ENCODE peak calls at places on chromosome 19, in nine cellular contexts. C is pancreas; S is H9; M is SW480; J is stimulated activated CD4-positive, alpha-beta T cell treated with anti-CD3 and anti-CD28 coated beads, Interleukin-4, amount 100 ng/mL, for 1 hour; W is iris pigment epithelial cell; F is type B pancreatic cell; H is osteocyte; V is aorta. X is an unnamed sample.

GRCh38 chr19:56107626-56108351 is 13.3 kb downstream of the ZNF787 start:
- DNase-seq in C (no peak), S (no peak), M (no peak), J (no peak), W (no peak), F (no peak), H (no peak), V (no peak), X (no peak)

GRCh38 chr19:33430674-33431277 is 57.3 kb downstream of the CEBPG start:
- DNase-seq in C (peak), S (peak), M (peak), J (peak), W (peak), F (no peak), H (no peak), V (peak), X (peak)

GRCh38 chr19:30557927-30558557 is 185.9 kb downstream of the ZNF536 start:
- DNase-seq in C (no peak), S (no peak), M (no peak), J (no peak), W (no peak), F (no peak), H (no peak), V (no peak), X (no peak)

GRCh38 chr19:43461303-43461702 is 4.1 kb downstream of the LYPD3 start:
- DNase-seq in C (no peak), S (no peak), M (no peak), J (no peak), W (no peak), F (no peak), H (no peak), V (no peak), X (no peak)

GRCh38 chr19:14775855-14776254 is 2.5 kb downstream of the ADGRE2 start:
- DNase-seq in C (no peak), S (peak), M (peak), J (no peak), W (no peak), F (no peak), H (no peak), V (no peak), X (no peak)

GRCh38 chr19:41753936-41754529 is 1.3 kb upstream of the CEACAM6 start:
- DNase-seq in C (peak), S (peak), M (peak), J (peak), W (peak), F (no peak), H (no peak), V (peak), X (peak)

GRCh38 chr19:17757125-17757524 is 5.8 kb downstream of the FCHO1 start:
- DNase-seq in C (peak), S (no peak), M (no peak), J (no peak), W (peak), F (no peak), H (peak), V (peak), X (peak)

GRCh38 chr19:45175663-45176345 is 2.2 kb downstream of the TRAPPC6A start:
- DNase-seq in C (no peak), S (no peak), M (no peak), J (no peak), W (peak), F (no peak), H (no peak), V (no peak), X (no peak)

GRCh38 chr19:15124572-15125231 is 17.5 kb downstream of the SYDE1 start:
- DNase-seq in C (peak), S (no peak), M (no peak), J (no peak), W (no peak), F (no peak), H (no peak), V (peak), X (no peak)

GRCh38 chr19:30339624-30340525 is 32.3 kb upstream of the ZNF536 start:
- DNase-seq in C (no peak), S (no peak), M (no peak), J (no peak), W (no peak), F (no peak), H (peak), V (no peak), X (no peak)

GRCh38 chr19:5687360-5688198 is 2.5 kb upstream of the RPL36 start:
- DNase-seq in C (no peak), S (peak), M (no peak), J (no peak), W (no peak), F (no peak), H (peak), V (no peak), X (no peak)

GRCh38 chr19:5823579-5824281 is 15.8 kb downstream of the FUT6 start:
- DNase-seq in C (peak), S (peak), M (peak), J (no peak), W (no peak), F (no peak), H (no peak), V (no peak), X (no peak)

GRCh38 chr19:57305056-57305455 is 15.2 kb upstream of the ZNF543 start:
- DNase-seq in C (no peak), S (no peak), M (no peak), J (no peak), W (no peak), F (no peak), H (no peak), V (no peak), X (no peak)

GRCh38 chr19:16496613-16496983 is 404 bp downstream of the C19orf44 start:
- DNase-seq in C (peak), S (no peak), M (peak), J (no peak), W (peak), F (no peak), H (no peak), V (no peak), X (peak)

GRCh38 chr19:54164369-54165068 is 5.0 kb upstream of the LENG1 start:
- DNase-seq in C (peak), S (peak), M (peak), J (peak), W (peak), F (peak), H (no peak), V (peak), X (peak)

GRCh38 chr19:52689804-52690394 is 44.9 kb downstream of the ZNF611 start:
- DNase-seq in C (peak), S (peak), M (no peak), J (peak), W (peak), F (peak), H (peak), V (peak), X (no peak)

GRCh38 chr19:15464394-15465385 is at the start of gene RASAL3:
- DNase-seq in C (no peak), S (peak), M (no peak), J (peak), W (peak), F (no peak), H (no peak), V (peak), X (peak)

GRCh38 chr19:13796301-13797057 is 1.2 kb downstream of the ZSWIM4 start:
- DNase-seq in C (peak), S (peak), M (peak), J (no peak), W (peak), F (no peak), H (peak), V (peak), X (peak)

GRCh38 chr19:7618771-7619510 is 10.4 kb downstream of the XAB2 start:
- DNase-seq in C (peak), S (no peak), M (no peak), J (no peak), W (no peak), F (no peak), H (no peak), V (no peak), X (no peak)

GRCh38 chr19:35977446-35978222 is 17.4 kb upstream of the SDHAF1 start:
- DNase-seq in C (no peak), S (peak), M (peak), J (no peak), W (no peak), F (no peak), H (no peak), V (no peak), X (no peak)

GRCh38 chr19:9205506-9206113 is 13.8 kb downstream of the OR7D4 start:
- DNase-seq in C (peak), S (peak), M (peak), J (peak), W (peak), F (peak), H (peak), V (peak), X (peak)

GRCh38 chr19:46630806-46631205 is 5.2 kb downstream of the GNG8 start:
- DNase-seq in C (no peak), S (no peak), M (no peak), J (no peak), W (no peak), F (no peak), H (no peak), V (no peak), X (no peak)

GRCh38 chr19:12137541-12137940 is 2.6 kb downstream of the ZNF20 start:
- DNase-seq in C (no peak), S (peak), M (no peak), J (peak), W (no peak), F (no peak), H (no peak), V (no peak), X (no peak)

GRCh38 chr19:38335949-38336637 is 463 bp downstream of the CATSPERG start:
- DNase-seq in C (peak), S (peak), M (peak), J (peak), W (peak), F (peak), H (peak), V (peak), X (peak)

GRCh38 chr19:50003254-50003788 is 21.9 kb downstream of the VRK3 start:
- DNase-seq in C (no peak), S (no peak), M (no peak), J (no peak), W (no peak), F (no peak), H (no peak), V (no peak), X (no peak)

GRCh38 chr19:30088567-30088966 is 146.5 kb downstream of the URI1 start:
- DNase-seq in C (no peak), S (no peak), M (no peak), J (no peak), W (no peak), F (no peak), H (no peak), V (no peak), X (no peak)

GRCh38 chr19:23283925-23284324 is 33.7 kb upstream of the ZNF724 start:
- DNase-seq in C (peak), S (peak), M (no peak), J (peak), W (peak), F (no peak), H (no peak), V (peak), X (peak)

GRCh38 chr19:51477343-51477742 is 996 bp upstream of the CEACAM18 start:
- DNase-seq in C (no peak), S (no peak), M (no peak), J (no peak), W (no peak), F (no peak), H (no peak), V (no peak), X (no peak)

GRCh38 chr19:12997225-12997966 is 2.1 kb downstream of the NFIX start:
- DNase-seq in C (no peak), S (no peak), M (no peak), J (no peak), W (no peak), F (no peak), H (no peak), V (no peak), X (no peak)

GRCh38 chr19:710767-711166 is 2.0 kb downstream of the PALM start:
- DNase-seq in C (no peak), S (no peak), M (no peak), J (no peak), W (no peak), F (no peak), H (no peak), V (no peak), X (no peak)

GRCh38 chr19:6326815-6327214 is 6.6 kb downstream of the ACER1 start:
- DNase-seq in C (no peak), S (no peak), M (no peak), J (no peak), W (no peak), F (no peak), H (no peak), V (peak), X (no peak)

GRCh38 chr19:12792048-12792852 is 964 bp downstream of the JUNB start:
- DNase-seq in C (peak), S (peak), M (peak), J (peak), W (peak), F (no peak), H (no peak), V (peak), X (peak)

GRCh38 chr19:18287836-18288772 is 6.7 kb upstream of the JUND start:
- DNase-seq in C (no peak), S (peak), M (no peak), J (no peak), W (peak), F (no peak), H (peak), V (no peak), X (no peak)

GRCh38 chr19:39428309-39429112 is 7.2 kb downstream of the RPS16 start:
- DNase-seq in C (peak), S (peak), M (peak), J (no peak), W (peak), F (no peak), H (peak), V (peak), X (peak)

GRCh38 chr19:8615022-8615421 is 4.5 kb upstream of the ADAMTS10 start:
- DNase-seq in C (no peak), S (no peak), M (no peak), J (no peak), W (no peak), F (no peak), H (no peak), V (no peak), X (no peak)

GRCh38 chr19:14114854-14115253 is 2.7 kb downstream of the PRKACA start:
- DNase-seq in C (peak), S (peak), M (peak), J (peak), W (no peak), F (no peak), H (no peak), V (peak), X (peak)

GRCh38 chr19:46393456-46394397 is 19.6 kb downstream of the CCDC8 start:
- DNase-seq in C (no peak), S (no peak), M (no peak), J (no peak), W (no peak), F (no peak), H (no peak), V (peak), X (no peak)

X was measured in cardiac fibroblast.